ENCODE peak calls at places on chromosomes 6 and 20, in ten cellular contexts. D is CD4-positive, alpha-beta memory T cell; E is cardiac fibroblast; U is ovary; O is CD8-positive, alpha-beta memory T cell; T is cardiac muscle cell; A is A549; Z is GM23248; C is psoas muscle; V is uterus. S is an unnamed sample.

GRCh38 chr6:107683183-107683582 is 140.9 kb downstream of the SCML4 start:
- DNase-seq in E (no peak), T (no peak), C (no peak), A (no peak), U (no peak), Z (no peak), O (no peak), V (no peak), D (no peak), S (no peak)

GRCh38 chr20:44357555-44358130 is 2.1 kb downstream of the HNF4A start:
- DNase-seq in V (no peak), D (no peak), O (no peak), E (peak), U (peak), A (no peak), T (no peak), Z (no peak), C (no peak), S (no peak)

GRCh38 chr6:32171234-32171633 is 4.7 kb downstream of the AGPAT1 start:
- DNase-seq in T (no peak), C (no peak), A (no peak), V (no peak), E (no peak), O (no peak), U (no peak), Z (no peak), D (no peak), S (no peak)

GRCh38 chr6:89204096-89204495 is 13.1 kb downstream of the GABRR1 start:
- DNase-seq in O (no peak), V (no peak), Z (no peak), T (no peak), E (no peak), D (no peak), U (no peak), C (no peak), A (no peak), S (peak)

GRCh38 chr20:15235799-15236198 is 898.4 kb upstream of the FLRT3 start:
- DNase-seq in D (no peak), Z (no peak), U (no peak), E (no peak), T (no peak), O (no peak), V (no peak), C (no peak), A (no peak), S (no peak)

GRCh38 chr20:36644032-36644712 is 1.8 kb downstream of the SLA2 start:
- DNase-seq in U (no peak), E (no peak), D (peak), O (peak), Z (no peak), T (no peak), C (no peak), A (no peak), V (no peak), S (no peak)

GRCh38 chr6:80437186-80437585 is 330.7 kb downstream of the BCKDHB start:
- DNase-seq in E (no peak), A (no peak), O (no peak), U (no peak), D (no peak), Z (peak), V (no peak), T (no peak), C (no peak), S (no peak)

GRCh38 chr6:12637960-12638641 is 78.5 kb upstream of the PHACTR1 start:
- DNase-seq in O (no peak), C (no peak), U (no peak), A (peak), T (peak), V (no peak), D (peak), Z (peak), E (peak), S (no peak)

GRCh38 chr6:45987866-45988265 is 27.8 kb downstream of the CLIC5 start:
- DNase-seq in U (no peak), V (no peak), T (no peak), D (no peak), O (no peak), E (no peak), Z (no peak), C (no peak), A (no peak), S (no peak)

GRCh38 chr6:19849736-19850135 is 12.6 kb downstream of the ID4 start:
- DNase-seq in C (no peak), U (no peak), E (no peak), V (no peak), Z (no peak), A (no peak), O (no peak), T (no peak), D (no peak), S (no peak)

GRCh38 chr6:132764370-132764769 is 6.7 kb upstream of the VNN2 start:
- DNase-seq in D (no peak), T (peak), Z (peak), V (peak), A (peak), C (no peak), E (peak), U (no peak), O (no peak), S (no peak)

GRCh38 chr6:89048985-89049384 is 31.6 kb upstream of the PNRC1 start:
- DNase-seq in U (no peak), D (no peak), A (no peak), V (no peak), O (no peak), C (no peak), Z (peak), E (peak), T (no peak), S (peak)

GRCh38 chr6:32604434-32604877 is 14.8 kb upstream of the HLA-DRB1 start:
- DNase-seq in U (no peak), A (no peak), D (no peak), V (no peak), Z (no peak), T (no peak), C (no peak), E (no peak), O (no peak), S (no peak)

GRCh38 chr20:25273541-25274358 is 25.9 kb downstream of the PYGB start:
- DNase-seq in T (no peak), A (no peak), D (no peak), C (peak), V (no peak), U (peak), O (no peak), E (no peak), Z (no peak), S (no peak)

GRCh38 chr20:45965169-45966002 is 6.6 kb downstream of the ZNF335 start:
- DNase-seq in C (peak), T (no peak), O (no peak), E (no peak), U (peak), A (no peak), V (no peak), Z (no peak), D (no peak), S (no peak)

GRCh38 chr6:42452171-42453026 is 673 bp upstream of the TRERF1 start:
- DNase-seq in D (peak), C (peak), O (peak), U (peak), T (peak), E (peak), Z (peak), V (peak), A (peak), S (no peak)

GRCh38 chr6:52454556-52454955 is 34.4 kb downstream of the EFHC1 start:
- DNase-seq in O (no peak), V (no peak), A (no peak), E (peak), C (no peak), D (no peak), Z (peak), U (no peak), T (no peak), S (no peak)

GRCh38 chr6:7528565-7528964 is 12.9 kb upstream of the DSP start:
- DNase-seq in A (no peak), E (peak), O (no peak), D (no peak), C (no peak), Z (peak), T (no peak), U (no peak), V (no peak), S (no peak)

GRCh38 chr20:38139919-38140753 is 24.9 kb downstream of the TGM2 start:
- DNase-seq in C (no peak), O (no peak), E (peak), Z (no peak), T (no peak), A (no peak), D (no peak), V (peak), U (no peak), S (no peak)

GRCh38 chr6:169213814-169214520 is 39.7 kb downstream of the THBS2 start:
- DNase-seq in E (no peak), T (no peak), C (no peak), U (peak), D (no peak), V (peak), A (no peak), O (no peak), Z (no peak), S (no peak)
- H3K4me3 ChIP-seq in E (no peak), T (no peak), C (peak), U (no peak), D (no peak), V (no peak), A (no peak), O (no peak), Z (no peak), S (peak)

GRCh38 chr6:167118839-167119238 is 4.1 kb upstream of the CCR6 start:
- DNase-seq in A (no peak), O (no peak), D (no peak), Z (no peak), C (no peak), V (no peak), U (no peak), E (no peak), T (no peak), S (no peak)
- H3K4me3 ChIP-seq in A (no peak), O (peak), D (no peak), Z (no peak), C (no peak), V (no peak), U (no peak), E (no peak), T (no peak), S (no peak)

GRCh38 chr6:34196116-34196832 is 40.4 kb upstream of the HMGA1 start:
- DNase-seq in V (peak), Z (peak), A (peak), U (peak), O (peak), D (peak), E (peak), C (peak), T (peak), S (peak)

GRCh38 chr6:34194770-34195169 is 41.9 kb upstream of the HMGA1 start:
- DNase-seq in C (no peak), Z (no peak), O (no peak), A (no peak), E (no peak), V (no peak), U (no peak), T (no peak), D (no peak), S (no peak)

GRCh38 chr6:34200340-34200971 is 36.2 kb upstream of the HMGA1 start:
- DNase-seq in D (no peak), O (no peak), A (no peak), T (no peak), E (peak), U (no peak), Z (no peak), V (no peak), C (no peak), S (no peak)

GRCh38 chr6:34196833-34197195 is 39.9 kb upstream of the HMGA1 start:
- DNase-seq in Z (no peak), O (no peak), C (no peak), E (no peak), V (no peak), T (no peak), U (no peak), A (no peak), D (no peak), S (no peak)

GRCh38 chr6:34195726-34196115 is 41.0 kb upstream of the HMGA1 start:
- DNase-seq in T (no peak), U (peak), D (no peak), A (no peak), O (no peak), Z (no peak), C (no peak), V (peak), E (no peak), S (no peak)
- H3K4me3 ChIP-seq in T (no peak), U (no peak), D (no peak), A (no peak), O (no peak), Z (no peak), C (peak), V (peak), E (no peak), S (peak)

DNA sequence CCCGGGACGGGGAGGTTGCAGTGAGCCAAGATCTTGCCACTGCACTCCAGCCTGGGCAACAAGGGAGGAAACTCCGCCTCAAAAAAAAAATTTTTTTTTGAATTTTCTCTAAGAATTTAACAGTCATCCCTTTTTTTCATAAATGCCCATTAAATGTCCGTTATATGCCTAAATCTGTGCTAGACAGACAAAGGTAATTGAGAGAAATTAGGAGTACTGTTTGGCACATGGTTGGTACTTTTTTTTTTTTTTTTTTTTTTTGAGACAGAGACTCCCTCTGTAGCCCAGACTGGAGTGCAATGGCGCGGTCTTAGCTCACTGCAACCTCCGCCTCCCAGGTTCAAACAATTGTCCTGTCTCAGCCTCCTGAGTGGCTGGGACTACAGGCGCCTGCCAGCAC is 1.7 kb downstream of the PCMT1 start:
- DNase-seq in V (no peak), U (no peak), C (no peak), T (no peak), A (no peak), Z (no peak), D (no peak), E (no peak), O (no peak), S (no peak)
- H3K4me3 ChIP-seq in V (no peak), U (no peak), C (peak), T (no peak), A (no peak), Z (peak), D (no peak), E (no peak), O (no peak), S (no peak)

DNA sequence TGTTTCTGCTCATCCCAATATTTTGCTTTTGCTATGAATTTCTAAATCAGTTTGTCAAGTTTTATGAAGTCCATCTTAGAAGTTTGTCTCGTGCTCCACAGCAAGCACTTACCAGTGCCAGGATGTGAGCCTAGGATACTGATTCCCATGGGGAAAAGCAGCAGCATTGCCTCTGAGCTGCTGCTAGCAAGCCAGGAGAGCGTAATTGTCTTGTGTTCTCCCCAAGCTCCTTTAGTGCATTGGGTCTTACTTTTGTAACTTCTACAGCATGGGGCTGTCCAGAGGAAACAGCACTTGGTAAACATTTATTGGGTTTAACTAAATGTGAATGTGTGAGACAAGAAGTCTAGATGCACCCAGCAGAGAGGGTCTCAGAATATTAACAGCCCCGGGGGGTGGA is 76.1 kb downstream of the RNF182 start:
- DNase-seq in T (no peak), A (peak), E (peak), U (no peak), Z (peak), D (no peak), C (no peak), V (no peak), O (no peak), S (no peak)
- H3K4me3 ChIP-seq in T (no peak), A (no peak), E (no peak), U (no peak), Z (peak), D (no peak), C (no peak), V (no peak), O (no peak), S (no peak)

GRCh38 chr6:63814459-63814858 is 178.9 kb downstream of the PHF3 start:
- DNase-seq in C (no peak), D (no peak), Z (peak), O (no peak), E (no peak), U (no peak), V (no peak), A (no peak), T (no peak), S (no peak)

GRCh38 chr6:63816979-63817436 is 181.4 kb downstream of the PHF3 start:
- DNase-seq in D (no peak), A (no peak), V (no peak), U (no peak), E (peak), C (no peak), Z (peak), T (peak), O (no peak), S (no peak)

GRCh38 chr6:63813531-63813930 is 177.9 kb downstream of the PHF3 start:
- DNase-seq in T (no peak), C (no peak), E (peak), V (no peak), O (no peak), A (no peak), U (no peak), Z (no peak), D (no peak), S (no peak)

GRCh38 chr6:63817492-63818050 is 182.0 kb downstream of the PHF3 start:
- DNase-seq in D (no peak), A (no peak), T (no peak), Z (no peak), O (no peak), E (peak), U (no peak), C (no peak), V (no peak), S (no peak)

DNA sequence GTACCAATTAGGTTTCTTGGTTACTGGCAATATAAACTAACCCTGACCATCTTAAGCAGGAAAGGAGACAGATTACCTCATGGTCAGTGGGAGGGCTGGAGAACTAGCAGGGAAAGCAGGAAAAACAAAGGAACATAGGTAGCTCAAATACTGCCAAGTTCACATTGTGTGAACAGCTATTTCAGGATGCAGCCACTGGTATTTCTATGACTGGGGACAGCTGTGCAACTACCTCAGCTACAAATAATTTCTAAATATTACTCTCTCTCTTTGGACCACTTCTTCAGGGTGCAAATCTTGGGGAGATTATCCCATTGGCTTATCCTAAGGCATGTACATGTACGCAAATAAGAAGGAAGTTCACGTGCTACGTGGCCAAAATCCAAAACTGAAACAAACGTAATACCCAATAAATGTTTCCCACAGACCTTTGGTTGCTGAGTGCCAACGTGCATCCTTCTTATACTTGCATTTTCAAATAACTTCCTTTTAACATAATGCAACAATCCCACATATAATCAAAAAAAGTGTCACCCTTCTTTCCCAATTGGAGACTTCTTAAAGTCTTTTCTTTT is 180.9 kb downstream of the PHF3 start:
- DNase-seq in V (no peak), O (no peak), Z (no peak), U (no peak), T (no peak), A (no peak), C (no peak), E (peak), D (no peak), S (no peak)
- H3K4me3 ChIP-seq in V (no peak), O (no peak), Z (no peak), U (no peak), T (no peak), A (no peak), C (no peak), E (no peak), D (no peak), S (no peak)

GRCh38 chr20:50378170-50379000 is 131.8 kb upstream of the PTPN1 start:
- DNase-seq in V (no peak), C (no peak), Z (no peak), U (no peak), T (no peak), E (no peak), O (no peak), A (no peak), D (no peak), S (no peak)
- H3K4me3 ChIP-seq in V (no peak), C (peak), Z (peak), U (no peak), T (no peak), E (no peak), O (no peak), A (no peak), D (no peak), S (peak)

GRCh38 chr6:149449831-149450678 is 34.8 kb downstream of the ZC3H12D start:
- DNase-seq in E (no peak), D (no peak), Z (no peak), T (no peak), C (peak), O (no peak), V (no peak), A (no peak), U (no peak), S (no peak)
- H3K4me3 ChIP-seq in E (peak), D (no peak), Z (peak), T (no peak), C (peak), O (no peak), V (peak), A (no peak), U (peak), S (peak)

S was measured in right atrium auricular region.